ENCODE peak calls at places on chromosomes 7 and 10, in seven cellular contexts. W is tibial artery; I is GM03348; R is uterus; Q is psoas muscle; L is activated naive CD4-positive, alpha-beta T cell treated with Interleukin-2 at 50 U/mL for 16 hours; U is NCI-H774. N is an unnamed sample.

GRCh38 chr7:1666251-1666778 is 3.8 kb upstream of the ELFN1 start:
- DNase-seq in Q (peak), U (no peak), R (peak), L (no peak), W (no peak), I (peak), N (peak)

GRCh38 chr10:126376956-126377355 is 11.3 kb downstream of the ADAM12 start:
- DNase-seq in U (no peak), Q (no peak), L (no peak), W (no peak), R (no peak), I (peak), N (no peak)

GRCh38 chr10:481636-482035 is 207.8 kb downstream of the DIP2C start:
- DNase-seq in U (no peak), Q (no peak), L (no peak), W (no peak), R (no peak), I (no peak), N (no peak)

GRCh38 chr7:631291-631711 is 95.2 kb upstream of the DNAAF5 start:
- DNase-seq in W (no peak), R (no peak), Q (no peak), L (no peak), U (no peak), I (no peak), N (no peak)

GRCh38 chr7:14191686-14192098 is 202.2 kb upstream of the ETV1 start:
- DNase-seq in W (no peak), L (no peak), R (no peak), I (peak), U (no peak), Q (no peak), N (no peak)

GRCh38 chr10:59905066-59905734 is 1.2 kb downstream of the CCDC6 start:
- DNase-seq in Q (peak), W (peak), L (peak), I (peak), R (peak), U (no peak), N (peak)

GRCh38 chr10:100568937-100569336 is 33.2 kb downstream of the HIF1AN start:
- DNase-seq in L (no peak), Q (no peak), U (no peak), W (no peak), I (no peak), R (no peak), N (no peak)

GRCh38 chr10:96863922-96864543 is 31.9 kb downstream of the LCOR start:
- DNase-seq in U (peak), Q (no peak), L (no peak), R (no peak), I (peak), W (no peak), N (no peak)

GRCh38 chr7:44477063-44477830 is 13.2 kb downstream of the NUDCD3 start:
- DNase-seq in U (peak), I (peak), Q (peak), W (no peak), L (peak), R (no peak), N (peak)

GRCh38 chr10:113055458-113055857 is 105.4 kb downstream of the TCF7L2 start:
- DNase-seq in Q (no peak), I (no peak), W (no peak), R (no peak), L (no peak), U (no peak), N (no peak)

GRCh38 chr7:34687529-34687928 is 29.5 kb downstream of the NPSR1 start:
- DNase-seq in W (no peak), R (no peak), Q (no peak), L (no peak), U (no peak), I (no peak), N (no peak)

GRCh38 chr7:108257954-108258353 is 127.8 kb upstream of the LAMB4 start:
- DNase-seq in I (no peak), Q (no peak), R (no peak), L (no peak), W (no peak), U (no peak), N (no peak)

GRCh38 chr7:31028417-31028988 is 23.6 kb upstream of the ADCYAP1R1 start:
- DNase-seq in U (no peak), W (no peak), L (no peak), R (no peak), I (no peak), Q (peak), N (no peak)

GRCh38 chr7:119270045-119270464 is 1002.9 kb upstream of the KCND2 start:
- DNase-seq in U (peak), W (peak), I (peak), R (peak), L (no peak), Q (no peak), N (no peak)

GRCh38 chr7:78496226-78496625 is 697.7 kb downstream of the PHTF2 start:
- DNase-seq in Q (no peak), R (no peak), L (no peak), U (no peak), I (no peak), W (no peak), N (no peak)

GRCh38 chr7:26013551-26014083 is 138.4 kb upstream of the NFE2L3 start:
- DNase-seq in U (no peak), W (no peak), I (no peak), L (no peak), R (no peak), Q (no peak), N (no peak)

GRCh38 chr10:120600871-120601644 is 144.0 kb downstream of the PLPP4 start:
- DNase-seq in L (no peak), Q (no peak), W (no peak), I (peak), U (no peak), R (no peak), N (no peak)

GRCh38 chr7:157538321-157538720 is 201.5 kb downstream of the DNAJB6 start:
- DNase-seq in I (no peak), W (peak), L (no peak), Q (no peak), U (no peak), R (no peak), N (no peak)

N was measured in left ventricle myocardium superior.